ENCODE peak calls at places on chromosomes 13 and 19, in five cellular contexts. One of them, this sample, is unnamed.

GRCh38 chr13:71320452-71320851 is 546.6 kb downstream of the DACH1 start:
- DNase-seq in endothelial cell of umbilical vein: peak
- DNase-seq in neuronal stem cell: no peak
- DNase-seq in mammary epithelial cell: peak
- DNase-seq in mesenchymal stem cell: peak
- DNase-seq in this sample: no peak

GRCh38 chr19:38692458-38693379 is 45.3 kb downstream of the ACTN4 start:
- DNase-seq in mesenchymal stem cell: no peak
- DNase-seq in mammary epithelial cell: no peak
- DNase-seq in endothelial cell of umbilical vein: no peak
- DNase-seq in neuronal stem cell: no peak
- DNase-seq in this sample: no peak

GRCh38 chr19:48818234-48818823 is 7.5 kb upstream of the BCAT2 start:
- DNase-seq in neuronal stem cell: no peak
- DNase-seq in mammary epithelial cell: no peak
- DNase-seq in mesenchymal stem cell: no peak
- DNase-seq in endothelial cell of umbilical vein: no peak
- DNase-seq in this sample: no peak

GRCh38 chr13:33376212-33376611 is 90.7 kb upstream of the STARD13 start:
- DNase-seq in endothelial cell of umbilical vein: no peak
- DNase-seq in mammary epithelial cell: no peak
- DNase-seq in neuronal stem cell: no peak
- DNase-seq in mesenchymal stem cell: no peak
- DNase-seq in this sample: no peak

GRCh38 chr19:48627865-48628314 is 8.6 kb downstream of the SPHK2 start:
- DNase-seq in mesenchymal stem cell: no peak
- DNase-seq in endothelial cell of umbilical vein: no peak
- DNase-seq in mammary epithelial cell: no peak
- DNase-seq in neuronal stem cell: no peak
- DNase-seq in this sample: no peak

GRCh38 chr13:113672002-113672651 is 5.1 kb downstream of the GRK1 start:
- DNase-seq in mesenchymal stem cell: no peak
- DNase-seq in endothelial cell of umbilical vein: no peak
- DNase-seq in neuronal stem cell: no peak
- DNase-seq in mammary epithelial cell: no peak
- DNase-seq in this sample: no peak

GRCh38 chr13:35889560-35889959 is 241.6 kb downstream of the DCLK1 start:
- DNase-seq in neuronal stem cell: no peak
- DNase-seq in mammary epithelial cell: no peak
- DNase-seq in mesenchymal stem cell: no peak
- DNase-seq in endothelial cell of umbilical vein: no peak
- DNase-seq in this sample: no peak

GRCh38 chr13:103431880-103432279 is 365.7 kb upstream of the SLC10A2 start:
- DNase-seq in endothelial cell of umbilical vein: no peak
- DNase-seq in mesenchymal stem cell: no peak
- DNase-seq in neuronal stem cell: no peak
- DNase-seq in mammary epithelial cell: no peak
- DNase-seq in this sample: no peak

GRCh38 chr13:99859178-99860177 is 112.1 kb downstream of the ZIC5 start:
- DNase-seq in mesenchymal stem cell: no peak
- DNase-seq in endothelial cell of umbilical vein: no peak
- DNase-seq in neuronal stem cell: no peak
- DNase-seq in mammary epithelial cell: no peak
- DNase-seq in this sample: no peak

GRCh38 chr19:38686530-38686888 is 39.1 kb downstream of the ACTN4 start:
- DNase-seq in endothelial cell of umbilical vein: no peak
- DNase-seq in neuronal stem cell: no peak
- DNase-seq in mesenchymal stem cell: no peak
- DNase-seq in mammary epithelial cell: no peak
- DNase-seq in this sample: no peak

GRCh38 chr13:85108356-85108755 is 690.9 kb downstream of the SLITRK6 start:
- DNase-seq in neuronal stem cell: no peak
- DNase-seq in mesenchymal stem cell: no peak
- DNase-seq in endothelial cell of umbilical vein: no peak
- DNase-seq in mammary epithelial cell: peak
- DNase-seq in this sample: no peak

GRCh38 chr13:32587774-32588165 is 1.5 kb downstream of the PDS5B start:
- DNase-seq in neuronal stem cell: no peak
- DNase-seq in mammary epithelial cell: peak
- DNase-seq in mesenchymal stem cell: peak
- DNase-seq in endothelial cell of umbilical vein: peak
- DNase-seq in this sample: peak

GRCh38 chr19:5826531-5827341 is 12.8 kb downstream of the FUT6 start:
- DNase-seq in neuronal stem cell: peak
- DNase-seq in endothelial cell of umbilical vein: no peak
- DNase-seq in mammary epithelial cell: no peak
- DNase-seq in mesenchymal stem cell: peak
- DNase-seq in this sample: no peak

GRCh38 chr13:79231887-79232286 is 174.2 kb downstream of the RBM26 start:
- DNase-seq in endothelial cell of umbilical vein: no peak
- DNase-seq in mesenchymal stem cell: no peak
- DNase-seq in mammary epithelial cell: no peak
- DNase-seq in neuronal stem cell: no peak
- DNase-seq in this sample: no peak

GRCh38 chr13:106393776-106394175 is 141.7 kb downstream of the EFNB2 start:
- DNase-seq in endothelial cell of umbilical vein: no peak
- DNase-seq in mammary epithelial cell: peak
- DNase-seq in mesenchymal stem cell: no peak
- DNase-seq in neuronal stem cell: no peak
- DNase-seq in this sample: no peak

GRCh38 chr19:870963-871401 is 11.5 kb downstream of the CFD start:
- DNase-seq in endothelial cell of umbilical vein: no peak
- DNase-seq in mesenchymal stem cell: no peak
- DNase-seq in mammary epithelial cell: no peak
- DNase-seq in neuronal stem cell: no peak
- DNase-seq in this sample: peak

GRCh38 chr19:29714371-29714952 is 599 bp downstream of the C19orf12 start:
- DNase-seq in mesenchymal stem cell: no peak
- DNase-seq in mammary epithelial cell: no peak
- DNase-seq in neuronal stem cell: no peak
- DNase-seq in endothelial cell of umbilical vein: no peak
- DNase-seq in this sample: no peak

GRCh38 chr13:113337976-113338375 is 26.0 kb downstream of the GRTP1 start:
- DNase-seq in endothelial cell of umbilical vein: no peak
- DNase-seq in mammary epithelial cell: no peak
- DNase-seq in neuronal stem cell: no peak
- DNase-seq in mesenchymal stem cell: no peak
- DNase-seq in this sample: no peak

GRCh38 chr19:10214784-10215183 is 16.3 kb downstream of the S1PR2 start:
- DNase-seq in neuronal stem cell: no peak
- DNase-seq in mesenchymal stem cell: no peak
- DNase-seq in endothelial cell of umbilical vein: no peak
- DNase-seq in mammary epithelial cell: peak
- DNase-seq in this sample: peak

GRCh38 chr13:31175847-31176536 is 14.3 kb upstream of the HSPH1 start:
- DNase-seq in endothelial cell of umbilical vein: no peak
- DNase-seq in mammary epithelial cell: no peak
- DNase-seq in neuronal stem cell: no peak
- DNase-seq in mesenchymal stem cell: no peak
- DNase-seq in this sample: no peak

GRCh38 chr13:29459818-29460335 is 135.6 kb downstream of the SLC7A1 start:
- DNase-seq in mammary epithelial cell: peak
- DNase-seq in endothelial cell of umbilical vein: no peak
- DNase-seq in mesenchymal stem cell: no peak
- DNase-seq in neuronal stem cell: no peak
- DNase-seq in this sample: peak

GRCh38 chr13:47474326-47474725 is 526.7 kb downstream of the SUCLA2 start:
- DNase-seq in endothelial cell of umbilical vein: no peak
- DNase-seq in mammary epithelial cell: no peak
- DNase-seq in mesenchymal stem cell: no peak
- DNase-seq in neuronal stem cell: no peak
- DNase-seq in this sample: no peak

GRCh38 chr13:103931396-103931795 is 865.2 kb upstream of the SLC10A2 start:
- DNase-seq in mesenchymal stem cell: no peak
- DNase-seq in endothelial cell of umbilical vein: no peak
- DNase-seq in mammary epithelial cell: no peak
- DNase-seq in neuronal stem cell: no peak
- DNase-seq in this sample: no peak

GRCh38 chr13:109778102-109778542 is 8.3 kb downstream of the IRS2 start:
- DNase-seq in neuronal stem cell: no peak
- DNase-seq in endothelial cell of umbilical vein: peak
- DNase-seq in mesenchymal stem cell: peak
- DNase-seq in mammary epithelial cell: peak
- DNase-seq in this sample: peak

GRCh38 chr19:31338069-31338767 is 11.0 kb downstream of the TSHZ3 start:
- DNase-seq in mammary epithelial cell: no peak
- DNase-seq in endothelial cell of umbilical vein: no peak
- DNase-seq in mesenchymal stem cell: peak
- DNase-seq in neuronal stem cell: no peak
- DNase-seq in this sample: peak

GRCh38 chr19:37691881-37692504 is 27.6 kb downstream of the ZNF607 start:
- DNase-seq in mammary epithelial cell: peak
- DNase-seq in neuronal stem cell: peak
- DNase-seq in mesenchymal stem cell: peak
- DNase-seq in endothelial cell of umbilical vein: peak
- DNase-seq in this sample: peak

GRCh38 chr19:49951806-49952474 is 9.0 kb downstream of the SIGLEC11 start:
- DNase-seq in mammary epithelial cell: no peak
- DNase-seq in neuronal stem cell: no peak
- DNase-seq in mesenchymal stem cell: no peak
- DNase-seq in endothelial cell of umbilical vein: no peak
- DNase-seq in this sample: no peak

DNA sequence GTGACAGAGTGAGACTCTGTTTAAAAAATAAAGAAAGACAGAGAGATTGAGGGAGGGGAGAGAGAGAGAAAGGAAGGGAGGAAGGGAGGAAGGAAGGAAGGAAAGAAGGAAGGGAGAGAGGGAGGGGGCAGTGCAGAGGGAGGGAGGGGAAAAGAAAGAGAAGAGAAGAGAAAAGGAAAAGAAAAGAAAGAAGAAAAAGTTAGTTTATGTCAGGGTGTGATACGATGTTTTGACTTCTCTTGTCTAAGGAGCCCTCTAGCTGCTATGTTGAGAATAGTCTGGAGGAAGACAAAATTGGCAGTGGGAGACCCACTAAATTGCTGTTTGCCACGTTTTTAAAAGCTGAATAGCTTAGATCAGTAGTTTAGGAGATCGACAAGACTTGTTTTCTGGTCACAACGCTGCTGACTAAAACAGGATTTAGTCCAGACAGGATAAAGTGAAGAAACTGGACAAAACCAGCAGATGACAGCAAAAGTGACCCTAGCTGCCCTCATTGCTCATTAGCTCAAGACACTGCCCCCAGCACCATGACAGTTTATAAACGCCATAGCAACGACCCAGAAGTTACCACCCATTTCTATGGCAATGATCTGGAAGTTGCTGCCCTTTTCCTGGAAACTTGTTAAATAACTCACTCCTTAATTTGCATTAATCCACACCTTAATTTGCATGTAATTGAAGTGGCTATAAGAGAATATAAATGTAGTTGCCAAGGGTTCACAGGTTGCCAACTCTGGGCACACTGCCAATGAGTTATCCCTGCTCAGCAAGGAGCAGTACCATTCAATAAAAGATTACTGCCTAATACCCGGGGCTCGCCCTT is 11.1 kb downstream of the TEX101 start:
- DNase-seq in mammary epithelial cell: peak
- DNase-seq in endothelial cell of umbilical vein: no peak
- DNase-seq in mesenchymal stem cell: no peak
- DNase-seq in neuronal stem cell: no peak
- DNase-seq in this sample: no peak
- H3K27ac ChIP-seq in mammary epithelial cell: no peak
- H3K27ac ChIP-seq in endothelial cell of umbilical vein: no peak
- H3K27ac ChIP-seq in mesenchymal stem cell: no peak
- H3K27ac ChIP-seq in neuronal stem cell: no peak
- H3K27ac ChIP-seq in this sample: no peak

DNA sequence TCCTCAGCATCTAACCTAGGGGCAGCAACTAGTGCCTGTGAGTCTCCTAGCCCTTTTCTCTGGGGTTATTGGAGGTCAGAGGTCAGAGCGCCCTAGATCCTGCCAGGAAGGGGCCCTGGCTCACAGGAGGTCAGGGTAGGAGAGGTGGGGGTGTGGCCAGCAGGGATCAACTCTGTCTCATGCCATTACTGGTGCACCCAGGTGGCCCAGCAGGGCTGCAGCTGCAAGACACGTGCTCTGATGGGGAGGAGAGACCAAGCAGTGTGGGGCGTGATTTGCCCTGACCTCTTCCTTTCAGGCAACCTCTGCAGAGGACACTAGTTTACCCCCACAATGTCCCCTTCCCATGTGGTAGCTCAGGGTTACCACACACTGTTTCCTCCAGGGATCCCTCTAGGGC is 73.3 kb upstream of the ZNF30 start:
- DNase-seq in neuronal stem cell: no peak
- DNase-seq in mammary epithelial cell: no peak
- DNase-seq in mesenchymal stem cell: no peak
- DNase-seq in endothelial cell of umbilical vein: no peak
- DNase-seq in this sample: no peak
- H3K9ac ChIP-seq in neuronal stem cell: no peak
- H3K9ac ChIP-seq in mammary epithelial cell: no peak
- H3K9ac ChIP-seq in mesenchymal stem cell: no peak
- H3K9ac ChIP-seq in endothelial cell of umbilical vein: no peak
- H3K9ac ChIP-seq in this sample: no peak

GRCh38 chr19:19074172-19074905 is 10.5 kb downstream of the SLC25A42 start:
- DNase-seq in mammary epithelial cell: no peak
- DNase-seq in mesenchymal stem cell: no peak
- DNase-seq in endothelial cell of umbilical vein: no peak
- DNase-seq in neuronal stem cell: no peak
- DNase-seq in this sample: no peak
- H3K27ac ChIP-seq in mammary epithelial cell: no peak
- H3K27ac ChIP-seq in mesenchymal stem cell: no peak
- H3K27ac ChIP-seq in endothelial cell of umbilical vein: no peak
- H3K27ac ChIP-seq in neuronal stem cell: peak
- H3K27ac ChIP-seq in this sample: no peak

GRCh38 chr19:42363614-42364346 is 26.3 kb downstream of the CNFN start:
- DNase-seq in endothelial cell of umbilical vein: no peak
- DNase-seq in mesenchymal stem cell: no peak
- DNase-seq in mammary epithelial cell: no peak
- DNase-seq in neuronal stem cell: no peak
- DNase-seq in this sample: no peak
- H3K9ac ChIP-seq in endothelial cell of umbilical vein: no peak
- H3K9ac ChIP-seq in mesenchymal stem cell: no peak
- H3K9ac ChIP-seq in mammary epithelial cell: no peak
- H3K9ac ChIP-seq in neuronal stem cell: no peak
- H3K9ac ChIP-seq in this sample: no peak

DNA sequence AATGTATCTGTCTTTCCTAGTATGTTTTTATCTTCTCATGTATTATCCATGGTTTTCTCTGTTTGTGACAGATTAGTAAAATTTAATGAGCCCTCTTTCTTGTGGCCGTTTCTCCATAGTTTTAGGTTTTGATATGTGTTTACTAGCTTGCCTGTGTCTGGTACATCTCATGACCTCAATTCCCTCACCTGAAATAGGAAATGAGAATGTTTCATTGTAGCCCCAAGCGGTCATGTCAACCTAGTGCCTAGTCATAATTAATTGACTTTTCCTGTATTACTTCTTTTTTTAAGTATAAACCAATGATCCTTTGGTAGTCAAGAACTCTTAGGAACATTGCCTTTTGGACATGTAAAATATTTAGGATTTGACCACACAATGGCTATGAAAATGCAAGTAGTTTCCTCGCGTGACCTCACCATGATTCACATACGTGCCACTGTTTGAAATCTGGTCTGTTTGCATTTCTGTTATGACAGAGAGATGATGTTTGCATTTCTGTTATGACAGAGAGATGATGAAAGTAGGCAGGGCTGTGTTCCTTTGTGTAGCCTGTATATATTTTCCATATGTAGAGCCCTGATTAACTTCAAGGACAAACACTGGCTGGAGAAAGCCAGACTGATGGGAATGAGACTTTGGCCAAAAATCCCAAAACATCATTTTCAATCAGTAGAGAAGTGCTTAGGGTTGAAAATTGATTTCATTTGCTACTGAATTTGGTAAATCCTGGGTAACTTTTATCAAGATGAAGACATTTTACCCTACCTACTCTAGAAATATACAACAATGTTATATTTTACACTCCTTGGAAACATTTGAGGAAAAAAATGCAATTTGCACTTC is 104.8 kb downstream of the TNFRSF19 start:
- DNase-seq in mammary epithelial cell: peak
- DNase-seq in mesenchymal stem cell: peak
- DNase-seq in endothelial cell of umbilical vein: no peak
- DNase-seq in neuronal stem cell: no peak
- DNase-seq in this sample: peak
- H3K27ac ChIP-seq in mammary epithelial cell: no peak
- H3K27ac ChIP-seq in mesenchymal stem cell: no peak
- H3K27ac ChIP-seq in endothelial cell of umbilical vein: no peak
- H3K27ac ChIP-seq in neuronal stem cell: no peak
- H3K27ac ChIP-seq in this sample: peak

This sample was measured in astrocyte.